ENCODE peak calls at places on chromosomes 2 and 18, in four cellular contexts. One of them, this sample, is unnamed.

GRCh38 chr2:168357799-168358504 is 98.1 kb upstream of the CERS6 start:
- DNase-seq in K562: no peak
- DNase-seq in GM12878: no peak
- DNase-seq in HepG2: no peak
- DNase-seq in this sample: no peak

GRCh38 chr2:164464376-164464775 is 156.9 kb downstream of the GRB14 start:
- DNase-seq in K562: no peak
- DNase-seq in GM12878: no peak
- DNase-seq in HepG2: no peak
- DNase-seq in this sample: no peak

GRCh38 chr2:154978244-154978643 is 279.7 kb downstream of the KCNJ3 start:
- DNase-seq in K562: no peak
- DNase-seq in GM12878: no peak
- DNase-seq in HepG2: no peak
- DNase-seq in this sample: no peak

GRCh38 chr18:27668126-27668525 is 483.0 kb upstream of the CHST9 start:
- DNase-seq in K562: no peak
- DNase-seq in GM12878: no peak
- DNase-seq in HepG2: no peak
- DNase-seq in this sample: no peak

GRCh38 chr2:151914989-151915628 is 86.9 kb upstream of the ARL5A start:
- DNase-seq in K562: no peak
- DNase-seq in GM12878: no peak
- DNase-seq in HepG2: no peak
- DNase-seq in this sample: no peak

GRCh38 chr2:218645126-218645525 is 14.3 kb downstream of the ZNF142 start:
- DNase-seq in K562: no peak
- DNase-seq in GM12878: no peak
- DNase-seq in HepG2: no peak
- DNase-seq in this sample: no peak

GRCh38 chr2:196983934-196984333 is 57.4 kb upstream of the PGAP1 start:
- DNase-seq in K562: no peak
- DNase-seq in GM12878: no peak
- DNase-seq in HepG2: no peak
- DNase-seq in this sample: no peak

GRCh38 chr18:9113468-9114149 is 11.1 kb downstream of the NDUFV2 start:
- DNase-seq in K562: no peak
- DNase-seq in GM12878: no peak
- DNase-seq in HepG2: no peak
- DNase-seq in this sample: no peak

GRCh38 chr2:233422649-233423435 is 68.5 kb downstream of the DGKD start:
- DNase-seq in K562: no peak
- DNase-seq in GM12878: no peak
- DNase-seq in HepG2: no peak
- DNase-seq in this sample: no peak

GRCh38 chr2:239181601-239182471 is 219.0 kb downstream of the HDAC4 start:
- DNase-seq in K562: no peak
- DNase-seq in GM12878: no peak
- DNase-seq in HepG2: peak; percentile 71
- DNase-seq in this sample: no peak

GRCh38 chr2:140876015-140876414 is 1254.8 kb downstream of the LRP1B start:
- DNase-seq in K562: no peak
- DNase-seq in GM12878: no peak
- DNase-seq in HepG2: no peak
- DNase-seq in this sample: no peak

GRCh38 chr2:200462136-200462710 is 47.6 kb downstream of the KCTD18 start:
- DNase-seq in K562: no peak
- DNase-seq in GM12878: no peak
- DNase-seq in HepG2: no peak
- DNase-seq in this sample: no peak

GRCh38 chr2:179305125-179305524 is 40.5 kb upstream of the SESTD1 start:
- DNase-seq in K562: no peak
- DNase-seq in GM12878: no peak
- DNase-seq in HepG2: no peak
- DNase-seq in this sample: no peak

GRCh38 chr2:107932986-107933385 is 53.3 kb upstream of the SLC5A7 start:
- DNase-seq in K562: no peak
- DNase-seq in GM12878: no peak
- DNase-seq in HepG2: no peak
- DNase-seq in this sample: no peak

GRCh38 chr18:49249523-49249922 is 210.9 kb downstream of the DYM start:
- DNase-seq in K562: no peak
- DNase-seq in GM12878: no peak
- DNase-seq in HepG2: no peak
- DNase-seq in this sample: no peak

GRCh38 chr2:73091696-73092095 is 20.2 kb upstream of the SFXN5 start:
- DNase-seq in K562: no peak
- DNase-seq in GM12878: no peak
- DNase-seq in HepG2: no peak
- DNase-seq in this sample: no peak

GRCh38 chr2:136182315-136182714 is 64.4 kb upstream of the CXCR4 start:
- DNase-seq in K562: no peak
- DNase-seq in GM12878: no peak
- DNase-seq in HepG2: peak; percentile 11
- DNase-seq in this sample: no peak
- TF ChIP-seq TARDBP in K562: no peak
- TF ChIP-seq TARDBP in GM12878: no peak
- TF ChIP-seq TARDBP in HepG2: no peak
- TF ChIP-seq TARDBP in this sample: no peak

GRCh38 chr2:241563981-241564595 is 5.5 kb downstream of the BOK start:
- DNase-seq in K562: peak; percentile 18
- DNase-seq in GM12878: no peak
- DNase-seq in HepG2: peak; percentile 44
- DNase-seq in this sample: no peak
- TF ChIP-seq TARDBP in K562: no peak
- TF ChIP-seq TARDBP in GM12878: no peak
- TF ChIP-seq TARDBP in HepG2: no peak
- TF ChIP-seq TARDBP in this sample: no peak

DNA sequence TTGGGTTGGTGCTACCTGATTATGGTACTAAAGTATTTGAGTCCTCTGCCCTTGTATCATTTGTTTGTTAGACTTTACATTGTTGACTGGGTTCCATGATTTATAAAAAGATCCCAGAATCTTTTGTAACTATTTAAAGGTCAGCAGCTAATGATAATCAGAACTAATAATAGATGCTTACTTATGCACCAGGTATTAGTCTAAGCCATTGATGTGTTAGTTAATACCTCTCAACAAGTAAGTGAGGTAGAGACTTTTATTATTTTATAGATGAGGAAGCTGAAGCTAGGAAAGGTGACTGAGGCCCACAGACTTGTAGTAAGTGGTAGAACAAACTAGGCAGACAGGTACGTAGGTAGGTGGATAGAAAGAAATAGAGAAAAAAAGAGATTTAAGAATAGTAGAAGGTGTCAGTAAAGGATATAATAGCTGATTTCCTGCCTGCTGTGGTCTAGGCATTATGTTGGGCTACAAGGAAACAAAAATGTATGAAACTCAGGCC is 68.1 kb downstream of the CRIM1 start:
- DNase-seq in K562: no peak
- DNase-seq in GM12878: no peak
- DNase-seq in HepG2: no peak
- DNase-seq in this sample: no peak
- TF ChIP-seq TARDBP in K562: no peak
- TF ChIP-seq TARDBP in GM12878: no peak
- TF ChIP-seq TARDBP in HepG2: no peak
- TF ChIP-seq TARDBP in this sample: no peak

GRCh38 chr2:68182902-68183301 is 25.2 kb downstream of the PNO1 start:
- DNase-seq in K562: no peak
- DNase-seq in GM12878: no peak
- DNase-seq in HepG2: no peak
- DNase-seq in this sample: no peak

GRCh38 chr2:68188831-68189230 is 31.1 kb downstream of the PNO1 start:
- DNase-seq in K562: no peak
- DNase-seq in GM12878: no peak
- DNase-seq in HepG2: no peak
- DNase-seq in this sample: no peak

GRCh38 chr2:68187329-68187728 is 29.6 kb downstream of the PNO1 start:
- DNase-seq in K562: no peak
- DNase-seq in GM12878: no peak
- DNase-seq in HepG2: no peak
- DNase-seq in this sample: no peak

GRCh38 chr2:68190991-68191731 is 33.5 kb downstream of the PNO1 start:
- DNase-seq in K562: no peak
- DNase-seq in GM12878: no peak
- DNase-seq in HepG2: peak; percentile 15
- DNase-seq in this sample: no peak

DNA sequence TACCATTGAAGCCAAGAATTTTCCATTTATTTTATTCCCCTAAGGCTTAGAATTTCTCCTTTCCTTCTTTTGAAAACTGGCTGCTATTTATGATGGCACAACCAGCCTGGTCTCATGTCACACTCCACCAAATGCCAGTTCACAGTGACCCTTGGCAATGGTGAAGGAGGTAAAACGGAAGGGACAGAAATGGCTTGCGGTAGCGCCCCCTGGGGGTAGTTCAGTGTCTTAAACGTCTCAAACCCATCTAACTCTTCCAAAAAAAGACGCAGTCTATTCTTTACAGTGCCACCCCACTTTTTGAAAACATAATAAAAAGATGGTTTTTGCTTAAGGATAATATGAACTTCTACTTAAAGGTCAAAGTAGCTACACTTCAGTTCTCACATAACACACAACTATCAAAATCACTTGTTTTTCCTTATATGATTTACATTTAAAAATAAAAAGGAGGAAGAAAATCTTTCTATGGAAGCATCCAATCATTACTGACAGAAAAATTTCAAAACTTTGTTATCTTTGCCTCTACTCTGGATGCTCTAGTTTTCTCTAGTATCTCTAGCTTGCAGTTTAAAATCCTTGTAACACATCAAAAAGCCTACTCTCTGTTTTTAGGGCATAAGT is 28.0 kb downstream of the PNO1 start:
- DNase-seq in K562: peak; percentile 52
- DNase-seq in GM12878: peak; percentile 28
- DNase-seq in HepG2: peak; percentile 52
- DNase-seq in this sample: peak; percentile 59
- TF ChIP-seq TARDBP in K562: no peak
- TF ChIP-seq TARDBP in GM12878: no peak
- TF ChIP-seq TARDBP in HepG2: no peak
- TF ChIP-seq TARDBP in this sample: no peak

DNA sequence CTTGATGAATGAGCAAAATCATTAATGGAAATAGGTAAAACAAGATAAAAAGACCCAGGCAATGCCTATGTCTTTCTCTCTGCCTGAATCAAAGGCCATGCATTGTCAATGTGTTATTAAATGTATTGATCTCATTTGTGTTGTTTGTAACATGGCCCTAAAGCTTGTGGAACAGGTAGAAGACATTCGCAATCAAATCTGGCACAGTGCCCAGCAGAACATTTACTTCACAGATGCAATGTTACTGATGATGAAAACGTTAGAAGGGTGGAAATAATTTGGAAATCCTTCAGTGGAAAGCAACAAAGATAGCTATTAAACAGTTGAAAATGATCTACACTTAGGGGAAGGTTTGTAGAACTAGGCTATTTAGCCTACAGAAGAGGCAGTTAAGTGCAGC is 368.3 kb downstream of the EPHA4 start:
- DNase-seq in K562: no peak
- DNase-seq in GM12878: no peak
- DNase-seq in HepG2: no peak
- DNase-seq in this sample: no peak
- TF ChIP-seq TARDBP in K562: no peak
- TF ChIP-seq TARDBP in GM12878: no peak
- TF ChIP-seq TARDBP in HepG2: no peak
- TF ChIP-seq TARDBP in this sample: no peak

DNA sequence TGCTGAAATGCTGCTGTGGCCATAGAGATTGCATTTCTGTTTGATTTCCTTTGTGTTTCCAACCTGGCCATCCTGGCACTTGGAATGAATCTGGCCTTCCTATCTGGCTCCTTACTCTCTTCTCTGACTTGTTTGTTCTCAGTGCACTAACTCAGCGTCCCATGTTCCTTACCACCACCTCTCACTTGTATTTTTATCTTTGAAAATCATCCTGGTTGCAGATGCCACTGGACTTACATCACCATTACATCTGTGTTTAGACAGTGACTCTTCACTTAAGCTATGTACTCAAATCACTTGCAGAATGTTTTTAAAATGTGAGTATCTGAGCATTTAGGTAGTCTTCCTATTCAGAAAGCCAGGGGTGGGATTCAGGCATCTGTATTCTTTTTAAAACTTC is 239.5 kb downstream of the WDR7 start:
- DNase-seq in K562: no peak
- DNase-seq in GM12878: no peak
- DNase-seq in HepG2: peak; percentile 68
- DNase-seq in this sample: no peak
- TF ChIP-seq TARDBP in K562: no peak
- TF ChIP-seq TARDBP in GM12878: no peak
- TF ChIP-seq TARDBP in HepG2: no peak
- TF ChIP-seq TARDBP in this sample: no peak

GRCh38 chr2:213261237-213261636 is 23.0 kb upstream of the SPAG16 start:
- DNase-seq in K562: no peak
- DNase-seq in GM12878: no peak
- DNase-seq in HepG2: no peak
- DNase-seq in this sample: no peak

GRCh38 chr2:213271947-213272346 is 12.3 kb upstream of the SPAG16 start:
- DNase-seq in K562: no peak
- DNase-seq in GM12878: no peak
- DNase-seq in HepG2: no peak
- DNase-seq in this sample: no peak

GRCh38 chr2:213261715-213262114 is 22.5 kb upstream of the SPAG16 start:
- DNase-seq in K562: no peak
- DNase-seq in GM12878: no peak
- DNase-seq in HepG2: no peak
- DNase-seq in this sample: no peak

GRCh38 chr2:213265679-213266078 is 18.6 kb upstream of the SPAG16 start:
- DNase-seq in K562: no peak
- DNase-seq in GM12878: no peak
- DNase-seq in HepG2: no peak
- DNase-seq in this sample: no peak

GRCh38 chr2:213266421-213266820 is 17.8 kb upstream of the SPAG16 start:
- DNase-seq in K562: no peak
- DNase-seq in GM12878: no peak
- DNase-seq in HepG2: no peak
- DNase-seq in this sample: no peak
- TF ChIP-seq TARDBP in K562: no peak
- TF ChIP-seq TARDBP in GM12878: no peak
- TF ChIP-seq TARDBP in HepG2: no peak
- TF ChIP-seq TARDBP in this sample: no peak

GRCh38 chr18:63457987-63458386 is 18.8 kb upstream of the SERPINB5 start:
- DNase-seq in K562: no peak
- DNase-seq in GM12878: no peak
- DNase-seq in HepG2: no peak
- DNase-seq in this sample: no peak
- TF ChIP-seq TARDBP in K562: no peak
- TF ChIP-seq TARDBP in GM12878: no peak
- TF ChIP-seq TARDBP in HepG2: no peak
- TF ChIP-seq TARDBP in this sample: no peak

DNA sequence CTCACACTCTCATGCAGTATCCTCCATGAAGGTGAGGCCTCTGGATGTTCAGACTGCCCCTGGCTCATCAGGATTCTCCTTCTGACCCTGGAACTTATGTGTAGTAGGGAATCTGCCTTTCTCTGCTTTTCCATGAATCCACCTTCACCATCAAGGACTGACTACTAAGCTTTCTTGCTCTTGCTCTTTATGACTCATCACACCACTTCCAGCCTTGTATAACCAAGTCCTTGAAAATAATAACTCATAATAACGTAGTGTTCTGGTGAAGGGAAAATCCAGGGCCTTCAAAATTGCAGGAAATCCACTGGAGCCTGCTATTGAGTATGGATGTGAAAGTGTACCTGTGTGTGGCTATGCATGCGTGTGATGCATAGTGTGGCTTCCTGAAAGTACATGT is 11.3 kb upstream of the KCNS3 start:
- DNase-seq in K562: no peak
- DNase-seq in GM12878: no peak
- DNase-seq in HepG2: no peak
- DNase-seq in this sample: no peak
- TF ChIP-seq TARDBP in K562: no peak
- TF ChIP-seq TARDBP in GM12878: no peak
- TF ChIP-seq TARDBP in HepG2: no peak
- TF ChIP-seq TARDBP in this sample: no peak